ENCODE peak calls at places on chromosome 18, in ten cellular contexts. T is K562, X is left ventricle myocardium inferior, C is cardiac muscle cell, H is neural progenitor cell, S is tibial artery, U is NB4, M is lower lobe of right lung, E is AG09309, D is AG04450. O is an unnamed sample.

GRCh38 chr18:58257461-58257860 is 213.4 kb downstream of the NEDD4L start:
- DNase-seq in T (peak), X (no peak), C (no peak), H (no peak), S (no peak), U (no peak), M (no peak), E (no peak), D (no peak), O (no peak)

GRCh38 chr18:27785815-27786537 is 391.0 kb downstream of the CDH2 start:
- DNase-seq in T (no peak), X (no peak), C (no peak), H (no peak), S (no peak), U (no peak), M (no peak), E (no peak), D (no peak), O (no peak)

GRCh38 chr18:28735731-28736130 is 558.8 kb upstream of the CDH2 start:
- DNase-seq in T (no peak), X (no peak), C (no peak), H (no peak), S (no peak), U (no peak), M (no peak), E (peak), D (no peak), O (no peak)

GRCh38 chr18:32308493-32309120 is 118.8 kb downstream of the MEP1B start:
- DNase-seq in T (peak), X (no peak), C (no peak), H (no peak), S (peak), U (peak), M (no peak), E (no peak), D (peak), O (peak)

GRCh38 chr18:37435150-37435872 is 130.3 kb downstream of the CELF4 start:
- DNase-seq in T (no peak), X (no peak), C (no peak), H (no peak), S (no peak), U (no peak), M (no peak), E (no peak), D (no peak), O (no peak)

GRCh38 chr18:50747849-50748242 is 72.0 kb downstream of the MRO start:
- DNase-seq in T (no peak), X (no peak), C (no peak), H (no peak), S (no peak), U (no peak), M (no peak), E (no peak), D (no peak), O (no peak)

GRCh38 chr18:43846302-43846701 is 569.0 kb upstream of the SYT4 start:
- DNase-seq in T (no peak), X (no peak), C (no peak), H (peak), S (no peak), U (no peak), M (no peak), E (no peak), D (no peak), O (no peak)

GRCh38 chr18:42164556-42164955 is 209.5 kb downstream of the PIK3C3 start:
- DNase-seq in T (no peak), X (no peak), C (no peak), H (no peak), S (no peak), U (no peak), M (no peak), E (no peak), D (no peak), O (no peak)

GRCh38 chr18:56823986-56824385 is 172.8 kb downstream of the WDR7 start:
- DNase-seq in T (no peak), X (no peak), C (no peak), H (no peak), S (no peak), U (no peak), M (no peak), E (no peak), D (no peak), O (no peak)

GRCh38 chr18:44912740-44913478 is 232.2 kb downstream of the SETBP1 start:
- DNase-seq in T (no peak), X (no peak), C (no peak), H (no peak), S (no peak), U (no peak), M (no peak), E (no peak), D (no peak), O (no peak)

GRCh38 chr18:12745095-12745820 is 42.4 kb downstream of the PSMG2 start:
- DNase-seq in T (no peak), X (no peak), C (no peak), H (no peak), S (no peak), U (no peak), M (no peak), E (no peak), D (no peak), O (no peak)

GRCh38 chr18:48543228-48543627 is 4.4 kb downstream of the CTIF start:
- DNase-seq in T (peak), X (no peak), C (no peak), H (peak), S (no peak), U (peak), M (no peak), E (no peak), D (no peak), O (no peak)

GRCh38 chr18:74204543-74205152 is 56.3 kb downstream of the TIMM21 start:
- DNase-seq in T (no peak), X (no peak), C (no peak), H (no peak), S (no peak), U (peak), M (no peak), E (no peak), D (no peak), O (no peak)

GRCh38 chr18:75548353-75548752 is 120.8 kb upstream of the SMIM21 start:
- DNase-seq in T (peak), X (no peak), C (no peak), H (peak), S (no peak), U (peak), M (no peak), E (no peak), D (no peak), O (no peak)

GRCh38 chr18:76983184-76983583 is 149.4 kb downstream of the MBP start:
- DNase-seq in T (peak), X (peak), C (peak), H (peak), S (peak), U (peak), M (peak), E (peak), D (peak), O (peak)

GRCh38 chr18:904135-905090 is at the start of gene ADCYAP1:
- DNase-seq in T (peak), X (no peak), C (no peak), H (peak), S (no peak), U (no peak), M (no peak), E (no peak), D (no peak), O (no peak)

GRCh38 chr18:59742325-59743111 is 45.3 kb upstream of the CCBE1 start:
- DNase-seq in T (no peak), X (peak), C (peak), H (no peak), S (no peak), U (no peak), M (peak), E (peak), D (no peak), O (no peak)

GRCh38 chr18:57542126-57542525 is 44.4 kb downstream of the FECH start:
- DNase-seq in T (no peak), X (no peak), C (no peak), H (no peak), S (no peak), U (no peak), M (no peak), E (peak), D (peak), O (peak)

GRCh38 chr18:45167109-45167551 is 448.1 kb upstream of the SLC14A2 start:
- DNase-seq in T (no peak), X (no peak), C (no peak), H (no peak), S (no peak), U (no peak), M (no peak), E (peak), D (no peak), O (no peak)

GRCh38 chr18:77635858-77636257 is 386.2 kb downstream of the GALR1 start:
- DNase-seq in T (no peak), X (no peak), C (no peak), H (no peak), S (no peak), U (no peak), M (no peak), E (no peak), D (no peak), O (no peak)

GRCh38 chr18:39841133-39842041 is 2113.6 kb upstream of the PIK3C3 start:
- DNase-seq in T (no peak), X (no peak), C (peak), H (peak), S (no peak), U (peak), M (peak), E (peak), D (peak), O (peak)

GRCh38 chr18:47756364-47757016 is 174.0 kb downstream of the SMAD2 start:
- DNase-seq in T (peak), X (peak), C (peak), H (peak), S (peak), U (peak), M (peak), E (no peak), D (no peak), O (peak)

GRCh38 chr18:72147830-72148229 is 396.3 kb downstream of the CBLN2 start:
- DNase-seq in T (no peak), X (no peak), C (no peak), H (no peak), S (no peak), U (no peak), M (no peak), E (no peak), D (no peak), O (no peak)

GRCh38 chr18:65439184-65439583 is 311.6 kb upstream of the CDH7 start:
- DNase-seq in T (no peak), X (no peak), C (no peak), H (peak), S (no peak), U (peak), M (no peak), E (no peak), D (no peak), O (no peak)

GRCh38 chr18:25298853-25299274 is 53.1 kb downstream of the ZNF521 start:
- DNase-seq in T (peak), X (peak), C (no peak), H (no peak), S (no peak), U (no peak), M (no peak), E (peak), D (peak), O (peak)

GRCh38 chr18:57801379-57802165 is 1.5 kb downstream of the ATP8B1 start:
- DNase-seq in T (no peak), X (no peak), C (no peak), H (peak), S (no peak), U (no peak), M (no peak), E (no peak), D (no peak), O (no peak)

GRCh38 chr18:39389800-39390379 is 1824.3 kb upstream of the CELF4 start:
- DNase-seq in T (no peak), X (no peak), C (peak), H (peak), S (no peak), U (no peak), M (no peak), E (no peak), D (no peak), O (no peak)

GRCh38 chr18:22197668-22198067 is 28.3 kb downstream of the GATA6 start:
- DNase-seq in T (no peak), X (no peak), C (no peak), H (no peak), S (no peak), U (no peak), M (no peak), E (no peak), D (no peak), O (no peak)

GRCh38 chr18:5456577-5457466 is 87.0 kb downstream of the EPB41L3 start:
- DNase-seq in T (no peak), X (no peak), C (peak), H (peak), S (no peak), U (no peak), M (no peak), E (no peak), D (no peak), O (no peak)
- TF ChIP-seq CTCF in T (no peak), X (peak), C (peak), H (peak), S (peak), U (no peak), M (no peak), E (peak), D (peak), O (peak)

GRCh38 chr18:78981652-78981955 is 2.0 kb downstream of the SALL3 start:
- DNase-seq in T (no peak), X (no peak), C (no peak), H (peak), S (no peak), U (no peak), M (no peak), E (no peak), D (no peak), O (no peak)

GRCh38 chr18:78980279-78980771 is 707 bp downstream of the SALL3 start:
- DNase-seq in T (no peak), X (no peak), C (no peak), H (no peak), S (no peak), U (no peak), M (no peak), E (no peak), D (no peak), O (no peak)

GRCh38 chr18:78979682-78980278 is at the start of gene SALL3:
- DNase-seq in T (no peak), X (no peak), C (peak), H (peak), S (no peak), U (no peak), M (no peak), E (no peak), D (no peak), O (no peak)

GRCh38 chr18:78982186-78982585 is 2.6 kb downstream of the SALL3 start:
- DNase-seq in T (no peak), X (no peak), C (no peak), H (peak), S (no peak), U (peak), M (no peak), E (no peak), D (no peak), O (no peak)

GRCh38 chr18:78980777-78981651 is 1.4 kb downstream of the SALL3 start:
- DNase-seq in T (no peak), X (no peak), C (peak), H (peak), S (no peak), U (no peak), M (no peak), E (no peak), D (no peak), O (no peak)
- H3K4me3 ChIP-seq in T (no peak), X (peak), C (peak), H (peak), S (no peak), U (no peak), M (no peak), E (no peak), D (no peak), O (peak)

DNA sequence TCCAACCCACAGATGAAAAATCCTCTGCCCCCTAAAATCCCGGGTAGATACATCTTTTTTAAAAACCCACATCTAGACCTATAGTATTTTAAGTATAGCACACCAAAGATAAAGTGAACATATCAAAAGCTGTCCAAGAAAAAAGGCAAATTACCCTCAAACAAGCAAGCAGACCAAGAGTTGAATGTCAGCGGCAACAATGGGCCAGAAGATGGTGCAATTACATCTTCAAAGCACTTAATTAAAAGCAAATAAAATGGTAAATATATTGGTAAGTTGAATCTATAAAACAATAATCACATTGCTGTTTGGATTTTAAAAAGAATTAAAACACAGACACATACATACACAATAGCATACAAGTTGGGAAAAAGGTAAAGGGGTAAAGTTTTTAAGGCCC is 98.5 kb downstream of the MYOM1 start:
- DNase-seq in T (no peak), X (no peak), C (no peak), H (no peak), S (no peak), U (no peak), M (no peak), E (no peak), D (no peak), O (no peak)
- TF ChIP-seq CTCF in T (no peak), X (no peak), C (peak), H (no peak), S (no peak), U (no peak), M (no peak), E (no peak), D (peak), O (no peak)

GRCh38 chr18:55780591-55781071 is 192.6 kb upstream of the TCF4 start:
- DNase-seq in T (no peak), X (no peak), C (no peak), H (no peak), S (no peak), U (no peak), M (no peak), E (no peak), D (no peak), O (no peak)
- H3K4me3 ChIP-seq in T (peak), X (peak), C (peak), H (peak), S (peak), U (no peak), M (peak), E (peak), D (peak), O (peak)

GRCh38 chr18:66621816-66622576 is 18.1 kb upstream of the CDH19 start:
- DNase-seq in T (no peak), X (no peak), C (no peak), H (peak), S (no peak), U (no peak), M (no peak), E (no peak), D (no peak), O (no peak)

GRCh38 chr18:66616523-66616983 is 12.7 kb upstream of the CDH19 start:
- DNase-seq in T (no peak), X (no peak), C (peak), H (peak), S (no peak), U (peak), M (no peak), E (no peak), D (no peak), O (no peak)
- TF ChIP-seq CTCF in T (no peak), X (no peak), C (peak), H (peak), S (no peak), U (peak), M (peak), E (no peak), D (no peak), O (peak)

GRCh38 chr18:8474661-8475060 is 134.6 kb upstream of the RAB12 start:
- DNase-seq in T (no peak), X (no peak), C (no peak), H (no peak), S (no peak), U (no peak), M (no peak), E (no peak), D (no peak), O (no peak)

GRCh38 chr18:8471373-8471772 is 137.9 kb upstream of the RAB12 start:
- DNase-seq in T (no peak), X (no peak), C (no peak), H (no peak), S (no peak), U (no peak), M (no peak), E (no peak), D (no peak), O (no peak)

GRCh38 chr18:8469793-8470192 is 139.4 kb upstream of the RAB12 start:
- DNase-seq in T (no peak), X (no peak), C (no peak), H (no peak), S (no peak), U (no peak), M (no peak), E (peak), D (no peak), O (no peak)

DNA sequence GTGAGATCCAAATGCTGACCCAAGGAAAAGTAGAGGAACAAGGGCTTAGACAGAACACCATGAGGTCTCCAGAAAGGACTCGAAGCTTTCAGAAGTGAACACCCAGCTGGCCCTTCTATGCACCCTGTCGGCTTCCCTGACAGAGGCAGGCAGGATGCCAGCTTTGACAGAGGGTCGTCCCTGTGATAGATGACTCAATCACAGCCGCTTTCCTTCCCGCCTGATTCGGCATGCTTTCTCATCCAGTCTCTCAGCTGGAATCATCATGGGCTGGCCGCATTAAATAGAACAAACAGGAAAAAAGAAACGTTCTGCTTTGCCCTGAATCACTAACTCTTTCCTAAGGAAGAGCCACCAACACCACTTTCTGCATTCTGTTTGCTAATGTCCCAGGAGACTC is 140.3 kb upstream of the RAB12 start:
- DNase-seq in T (no peak), X (peak), C (no peak), H (no peak), S (no peak), U (no peak), M (no peak), E (no peak), D (no peak), O (no peak)
- H3K4me3 ChIP-seq in T (no peak), X (no peak), C (no peak), H (no peak), S (no peak), U (no peak), M (no peak), E (no peak), D (no peak), O (no peak)

DNA sequence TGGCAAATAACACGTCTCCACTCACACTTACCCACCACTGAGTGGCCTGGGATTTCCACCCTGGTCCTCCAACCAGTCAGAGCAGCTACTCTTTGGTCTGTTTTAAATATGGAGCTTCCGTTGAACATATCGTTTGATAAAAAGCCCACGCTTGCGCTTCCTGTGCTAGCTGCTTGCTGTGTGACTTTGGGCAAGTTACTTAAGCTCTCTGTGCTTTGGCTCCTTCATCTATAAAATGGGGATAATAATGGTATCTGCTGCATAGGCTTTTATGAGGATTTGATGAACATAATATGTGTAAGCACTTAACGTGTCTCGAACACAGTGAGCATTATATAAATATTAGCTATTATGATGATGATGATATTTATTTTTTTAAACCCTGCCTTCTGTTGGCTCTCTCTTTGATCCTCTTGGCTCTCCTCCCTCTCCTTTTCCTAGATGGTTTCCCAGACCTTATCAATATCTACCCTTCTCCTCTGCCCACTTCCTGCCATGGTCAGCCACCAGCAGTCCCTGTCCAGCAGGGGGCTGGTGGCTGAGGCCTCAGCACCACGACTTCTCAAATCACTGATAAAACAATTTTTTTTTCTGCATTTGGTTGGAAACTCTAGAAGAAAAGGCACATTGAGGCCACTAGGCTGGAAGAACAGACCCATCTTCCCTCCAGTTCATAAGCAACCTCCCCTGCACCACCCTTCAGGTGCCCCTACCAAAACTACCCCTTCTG is 191.9 kb downstream of the LOXHD1 start:
- DNase-seq in T (no peak), X (no peak), C (no peak), H (no peak), S (no peak), U (no peak), M (no peak), E (no peak), D (no peak), O (no peak)
- TF ChIP-seq CTCF in T (peak), X (peak), C (peak), H (peak), S (peak), U (peak), M (no peak), E (no peak), D (peak), O (peak)

DNA sequence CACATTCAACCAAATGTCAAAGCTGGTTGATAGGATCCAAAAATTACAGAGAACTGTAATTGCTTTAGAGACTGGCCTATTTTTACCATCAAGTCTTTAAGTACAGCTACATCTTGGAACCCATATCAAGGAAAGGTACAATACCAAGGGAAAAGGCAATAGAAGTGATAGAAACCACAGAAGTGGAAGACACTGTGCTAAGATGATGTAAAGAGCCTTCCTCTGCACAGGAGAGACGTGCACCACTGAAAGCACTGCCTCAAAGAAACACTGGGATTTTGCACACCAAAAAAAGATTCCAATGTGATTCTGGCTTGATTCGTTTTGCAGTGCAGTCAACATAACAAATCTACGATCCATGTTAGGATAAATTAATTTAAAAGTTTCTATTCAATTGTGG is 103.1 kb downstream of the BCL2 start:
- DNase-seq in T (no peak), X (no peak), C (no peak), H (no peak), S (no peak), U (no peak), M (no peak), E (no peak), D (no peak), O (no peak)
- H3K4me3 ChIP-seq in T (no peak), X (no peak), C (no peak), H (no peak), S (no peak), U (no peak), M (no peak), E (no peak), D (no peak), O (no peak)

O was measured in kidney epithelial cell.